ENCODE peak calls at places on chromosomes 13 and 19, in four cellular contexts. T, C, H and R are unnamed samples.

GRCh38 chr19:2962018-2962670 is 15.2 kb upstream of the TLE6 start:
- DNase-seq in C (peak), H (peak), T (peak), R (peak)

GRCh38 chr19:33468361-33469170 is 53.0 kb downstream of the PEPD start:
- DNase-seq in C (no peak), H (no peak), T (no peak), R (no peak)

GRCh38 chr13:90485441-90485840 is 862.0 kb upstream of the MIR17HG start:
- DNase-seq in T (no peak), H (peak), C (no peak), R (no peak)

GRCh38 chr13:51729853-51730553 is 74.0 kb downstream of the DHRS12 start:
- DNase-seq in H (peak), T (no peak), C (peak), R (no peak)

GRCh38 chr13:29137995-29138394 is 317.9 kb downstream of the MTUS2 start:
- DNase-seq in H (no peak), T (no peak), C (no peak), R (no peak)

GRCh38 chr13:25103711-25104110 is 7.8 kb downstream of the PABPC3 start:
- DNase-seq in T (no peak), C (no peak), H (no peak), R (no peak)

GRCh38 chr13:98847780-98848179 is 95.3 kb upstream of the SLC15A1 start:
- DNase-seq in T (peak), H (no peak), C (peak), R (no peak)

GRCh38 chr13:60094385-60095088 is 69.2 kb downstream of the DIAPH3 start:
- DNase-seq in T (no peak), H (no peak), C (no peak), R (no peak)

GRCh38 chr13:91922969-91923592 is 524.7 kb downstream of the GPC5 start:
- DNase-seq in H (no peak), C (no peak), T (no peak), R (no peak)

GRCh38 chr19:29413435-29413834 is 112.4 kb upstream of the VSTM2B start:
- DNase-seq in H (no peak), C (no peak), T (no peak), R (no peak)

GRCh38 chr13:20193924-20194631 is 1.3 kb upstream of the GJB2 start:
- DNase-seq in H (no peak), T (no peak), C (no peak), R (no peak)

GRCh38 chr13:100610399-100611347 is 22.1 kb upstream of the GGACT start:
- DNase-seq in T (no peak), H (no peak), C (no peak), R (no peak)

GRCh38 chr19:1468274-1469199 is 10.5 kb downstream of the C19orf25 start:
- DNase-seq in T (no peak), H (no peak), C (peak), R (no peak)

GRCh38 chr13:102645701-102646100 is 48.9 kb downstream of the TPP2 start:
- DNase-seq in H (no peak), C (no peak), T (no peak), R (no peak)

GRCh38 chr19:50667759-50668231 is 18.6 kb downstream of the C19orf81 start:
- DNase-seq in H (no peak), T (no peak), C (no peak), R (no peak)

GRCh38 chr13:28792992-28793391 is 27.1 kb upstream of the MTUS2 start:
- DNase-seq in T (no peak), C (no peak), H (peak), R (no peak)

GRCh38 chr13:35917252-35917941 is 213.8 kb downstream of the DCLK1 start:
- DNase-seq in T (no peak), C (no peak), H (no peak), R (no peak)

GRCh38 chr13:41268764-41269163 is 5.4 kb upstream of the MTRF1 start:
- DNase-seq in H (peak), C (peak), T (peak), R (peak)

GRCh38 chr13:93244918-93245280 is 18.3 kb downstream of the GPC6 start:
- DNase-seq in T (no peak), C (no peak), H (no peak), R (no peak)

GRCh38 chr13:79423801-79424642 is 18.0 kb upstream of the RBM26 start:
- DNase-seq in H (peak), C (no peak), T (no peak), R (no peak)

GRCh38 chr19:18999896-19000620 is 33.3 kb downstream of the SUGP2 start:
- DNase-seq in T (peak), H (no peak), C (no peak), R (no peak)

GRCh38 chr19:34998777-34999497 is 1.2 kb upstream of the GRAMD1A start:
- DNase-seq in T (no peak), C (peak), H (no peak), R (no peak)

GRCh38 chr13:99658266-99658991 is 157.2 kb downstream of the TM9SF2 start:
- DNase-seq in T (peak), C (peak), H (no peak), R (peak)

GRCh38 chr13:43963726-43964125 is 84.0 kb downstream of the LACC1 start:
- DNase-seq in H (no peak), C (no peak), T (no peak), R (no peak)

GRCh38 chr19:44141191-44142013 is at the start of gene ZNF234:
- DNase-seq in C (peak), H (peak), T (peak), R (peak)

GRCh38 chr13:95512957-95513356 is 39.6 kb upstream of the CLDN10 start:
- DNase-seq in C (no peak), H (no peak), T (no peak), R (no peak)